ENCODE peak calls at places on chromosomes 5 and 9, in seven cellular contexts. Z is hepatocyte, W is fibroblast of lung, B is PC-3, C is neural progenitor cell, U is GM23338, A is DND-41. Q is an unnamed sample. For H3K4me1, the result is how much of the 10 kb centered on the place peaks cover.

GRCh38 chr5:17401509-17402290 is 96.3 kb upstream of the TAF11L2 start:
- DNase-seq in Z (no peak), W (no peak), B (peak), C (peak), U (peak), A (no peak), Q (no peak)

GRCh38 chr9:127919253-127919815 is 2.5 kb upstream of the ST6GALNAC4 start:
- DNase-seq in Z (peak), W (peak), B (peak), C (no peak), U (no peak), A (no peak), Q (no peak)

GRCh38 chr5:139637438-139638089 is 10.6 kb upstream of the CXXC5 start:
- DNase-seq in Z (peak), W (peak), B (peak), C (peak), U (peak), A (peak), Q (peak)

GRCh38 chr9:87322840-87323635 is 174.6 kb upstream of the DAPK1 start:
- DNase-seq in Z (no peak), W (peak), B (no peak), C (no peak), U (no peak), A (no peak), Q (no peak)

GRCh38 chr9:4680178-4680535 is 788 bp downstream of the CDC37L1 start:
- DNase-seq in Z (peak), W (peak), B (no peak), C (no peak), U (no peak), A (no peak), Q (no peak)

GRCh38 chr9:130860458-130861316 is 25.6 kb downstream of the ABL1 start:
- DNase-seq in Z (peak), W (peak), B (no peak), C (peak), U (peak), A (no peak), Q (peak)

GRCh38 chr5:66454186-66455078 is 141.8 kb upstream of the MAST4 start:
- DNase-seq in Z (no peak), W (peak), B (no peak), C (no peak), U (no peak), A (no peak), Q (no peak)

GRCh38 chr5:38433160-38433861 is 123.1 kb downstream of the LIFR start:
- DNase-seq in Z (peak), W (peak), B (no peak), C (no peak), U (no peak), A (no peak), Q (no peak)

GRCh38 chr9:109369285-109369684 is 48.4 kb upstream of the EPB41L4B start:
- DNase-seq in Z (peak), W (no peak), B (peak), C (no peak), U (no peak), A (no peak), Q (no peak)

GRCh38 chr9:121527371-121527770 is 27.7 kb upstream of the GGTA1 start:
- DNase-seq in Z (no peak), W (no peak), B (no peak), C (no peak), U (no peak), A (no peak), Q (no peak)

GRCh38 chr9:134778841-134779411 is 101.7 kb upstream of the FCN2 start:
- DNase-seq in Z (peak), W (peak), B (peak), C (peak), U (peak), A (no peak), Q (peak)

GRCh38 chr9:74570879-74571512 is 73.9 kb downstream of the RORB start:
- DNase-seq in Z (peak), W (peak), B (peak), C (peak), U (peak), A (peak), Q (peak)

GRCh38 chr9:11335011-11335410 is 722.2 kb upstream of the PTPRD start:
- DNase-seq in Z (no peak), W (no peak), B (no peak), C (no peak), U (no peak), A (no peak), Q (no peak)

GRCh38 chr5:95857185-95857945 is 34.8 kb upstream of the GLRX start:
- DNase-seq in Z (peak), W (peak), B (no peak), C (no peak), U (no peak), A (no peak), Q (no peak)

GRCh38 chr9:129489838-129490582 is 130.9 kb downstream of the C9orf50 start:
- DNase-seq in Z (no peak), W (peak), B (no peak), C (no peak), U (no peak), A (peak), Q (no peak)

GRCh38 chr9:113542741-113543140 is 79.2 kb downstream of the RGS3 start:
- DNase-seq in Z (no peak), W (no peak), B (no peak), C (no peak), U (no peak), A (no peak), Q (no peak)

GRCh38 chr5:113487411-113487778 is 858 bp downstream of the MCC start:
- DNase-seq in Z (peak), W (peak), B (peak), C (peak), U (peak), A (no peak), Q (peak)

GRCh38 chr9:105401651-105402050 is 46.2 kb upstream of the FSD1L start:
- DNase-seq in Z (no peak), W (peak), B (no peak), C (peak), U (peak), A (no peak), Q (peak)

GRCh38 chr9:114856210-114856941 is 50.5 kb upstream of the TNFSF15 start:
- DNase-seq in Z (no peak), W (peak), B (no peak), C (no peak), U (no peak), A (no peak), Q (no peak)

GRCh38 chr5:16866795-16867584 is 69.1 kb downstream of the MYO10 start:
- DNase-seq in Z (no peak), W (peak), B (no peak), C (peak), U (peak), A (no peak), Q (peak)

GRCh38 chr5:138033275-138033808 is 463 bp upstream of the FAM13B start:
- DNase-seq in Z (no peak), W (peak), B (no peak), C (peak), U (peak), A (no peak), Q (no peak)

GRCh38 chr9:98968596-98969337 is 25.1 kb downstream of the COL15A1 start:
- DNase-seq in Z (no peak), W (no peak), B (no peak), C (no peak), U (no peak), A (no peak), Q (no peak)

GRCh38 chr9:74379718-74380117 is 117.4 kb upstream of the RORB start:
- DNase-seq in Z (peak), W (peak), B (peak), C (peak), U (peak), A (peak), Q (peak)

GRCh38 chr5:24905123-24905522 is 260.3 kb upstream of the CDH10 start:
- DNase-seq in Z (peak), W (peak), B (peak), C (no peak), U (no peak), A (no peak), Q (peak)

GRCh38 chr5:40834391-40834848 is 602 bp downstream of the RPL37 start:
- DNase-seq in Z (peak), W (peak), B (no peak), C (peak), U (no peak), A (peak), Q (no peak)

GRCh38 chr5:103258957-103259704 is 568 bp downstream of the MACIR start:
- DNase-seq in Z (peak), W (peak), B (peak), C (peak), U (peak), A (peak), Q (peak)

GRCh38 chr9:106758911-106759310 is 104.1 kb upstream of the ZNF462 start:
- DNase-seq in Z (no peak), W (no peak), B (peak), C (no peak), U (no peak), A (no peak), Q (no peak)

GRCh38 chr5:64126202-64126601 is 39.4 kb upstream of the RNF180 start:
- DNase-seq in Z (no peak), W (no peak), B (no peak), C (no peak), U (no peak), A (no peak), Q (no peak)

GRCh38 chr9:37653385-37653784 is 2.6 kb downstream of the FRMPD1 start:
- DNase-seq in Z (no peak), W (no peak), B (no peak), C (no peak), U (no peak), A (no peak), Q (no peak)

GRCh38 chr9:36152741-36153438 is 16.3 kb upstream of the CCIN start:
- DNase-seq in Z (no peak), W (no peak), B (no peak), C (no peak), U (no peak), A (no peak), Q (no peak)
- H3K4me1 ChIP-seq in Z (under half), W (under half), B (under half), C (under half), U (under half), A (under half), Q (under half)

DNA sequence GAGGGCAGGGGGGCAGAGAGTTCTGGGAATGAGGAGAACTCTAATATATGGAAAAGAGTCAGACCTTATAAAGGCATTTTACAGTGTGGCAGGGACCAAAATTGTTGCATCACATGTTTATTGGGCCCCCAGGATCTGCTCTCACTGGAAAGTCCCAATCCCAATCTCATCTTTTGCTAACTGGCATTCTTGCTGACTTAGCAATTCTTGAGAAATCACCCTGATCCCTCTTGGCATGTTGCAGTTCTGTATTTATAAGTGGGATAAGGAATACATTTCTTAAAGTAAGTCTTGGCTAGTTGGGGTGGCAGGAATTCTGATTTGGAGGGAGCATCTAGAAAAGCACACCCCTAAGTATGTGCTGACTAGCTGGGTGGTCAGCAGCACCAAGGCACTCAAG is 104.4 kb upstream of the CXCL14 start:
- DNase-seq in Z (peak), W (no peak), B (no peak), C (no peak), U (no peak), A (no peak), Q (no peak)
- H3K27ac ChIP-seq in Z (no peak), W (no peak), B (no peak), C (no peak), U (no peak), A (no peak), Q (no peak)

GRCh38 chr5:144205141-144205551 is 34.5 kb downstream of the KCTD16 start:
- DNase-seq in Z (peak), W (peak), B (peak), C (peak), U (peak), A (no peak), Q (peak)
- TF ChIP-seq EZH2 in Z (peak), W (peak), B (no peak), C (no peak), U (no peak), A (no peak), Q (no peak)

DNA sequence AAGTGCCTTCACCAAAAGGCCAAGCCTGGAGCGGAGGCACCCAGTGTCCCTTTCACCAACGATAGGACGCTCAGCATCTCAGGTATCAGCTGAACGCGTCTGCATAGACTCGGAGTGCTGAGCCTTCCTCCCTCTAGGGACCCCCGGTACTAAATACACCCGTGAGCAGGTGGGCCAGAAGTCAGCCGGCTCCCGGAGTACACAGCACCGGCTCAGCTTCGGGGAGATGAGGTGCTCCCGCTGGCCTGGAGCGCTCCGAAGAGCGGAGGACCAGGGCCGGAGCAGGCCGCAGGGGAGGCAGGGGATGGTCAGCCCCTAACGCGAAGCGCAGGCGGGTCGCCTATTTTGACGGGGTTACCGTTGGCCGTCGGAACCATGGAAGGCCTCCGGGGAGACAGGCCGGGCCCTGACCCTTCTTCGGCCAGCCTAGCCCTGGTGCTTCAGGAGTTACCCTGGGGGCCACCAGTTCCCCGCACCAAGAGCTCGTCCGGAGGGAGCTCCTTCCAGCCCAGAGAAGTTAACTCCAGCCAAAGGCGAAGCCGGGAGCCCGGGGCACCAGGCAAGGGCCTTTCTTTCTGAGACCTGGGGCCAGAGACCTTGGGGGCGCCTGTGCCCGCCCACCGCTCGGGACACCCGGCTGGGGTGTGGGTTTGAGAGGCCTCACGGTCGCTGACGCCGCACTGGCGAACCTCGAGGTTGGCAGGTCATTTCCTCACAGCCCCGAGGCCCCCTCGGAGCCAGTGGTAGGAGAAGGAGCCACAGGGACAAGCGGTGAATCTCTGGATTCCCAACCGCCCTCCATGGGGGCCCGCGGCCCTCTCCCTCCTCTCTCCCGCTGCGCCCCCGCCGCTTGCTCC is 3.3 kb upstream of the IRX4 start:
- DNase-seq in Z (no peak), W (no peak), B (no peak), C (peak), U (peak), A (no peak), Q (no peak)
- H3K4me1 ChIP-seq in Z (under half), W (under half), B (under half), C (under half), U (under half), A (under half), Q (under half)

DNA sequence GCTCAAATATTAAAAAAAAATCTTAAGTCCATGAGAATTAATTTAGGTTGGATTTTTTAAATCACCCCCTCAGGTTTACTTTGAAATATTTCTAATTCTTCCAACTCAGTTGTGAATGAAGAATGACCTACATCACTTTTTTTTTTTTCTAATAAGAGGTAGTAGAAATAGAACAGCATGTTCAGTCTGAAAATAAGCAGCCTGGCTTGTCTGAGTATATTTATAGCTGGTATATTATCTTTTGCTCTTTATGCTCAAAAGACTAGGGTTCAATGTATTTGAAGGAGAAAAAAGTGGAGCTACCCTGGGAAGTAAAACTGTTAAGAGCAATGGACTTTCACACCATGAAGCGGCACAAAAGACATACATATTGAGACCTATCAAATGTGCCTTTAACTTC is 175.3 kb upstream of the CDH12 start:
- DNase-seq in Z (no peak), W (no peak), B (no peak), C (no peak), U (no peak), A (no peak), Q (no peak)
- H3K27ac ChIP-seq in Z (no peak), W (no peak), B (no peak), C (no peak), U (no peak), A (no peak), Q (no peak)

GRCh38 chr5:59039296-59040006 is 456.6 kb downstream of the RAB3C start:
- DNase-seq in Z (peak), W (peak), B (peak), C (peak), U (peak), A (peak), Q (peak)
- TF ChIP-seq EZH2 in Z (no peak), W (no peak), B (no peak), C (peak), U (no peak), A (no peak), Q (no peak)